ENCODE peak calls at places on chromosomes 12 and 14, in six cellular contexts. T is GM23248, K is fibroblast of lung, H is fibroblast of the aortic adventitia, G is ovary, F is esophagus squamous epithelium. L is an unnamed sample.

GRCh38 chr12:10140001-10140400 is 10.0 kb upstream of the CLEC7A start:
- DNase-seq in F (no peak), H (peak; percentile 60), K (peak; percentile 77), G (peak; percentile 23), T (peak; percentile 80), L (peak; percentile 75)

GRCh38 chr12:47754126-47754525 is 4.6 kb downstream of the RAPGEF3 start:
- DNase-seq in T (no peak), K (no peak), G (no peak), F (no peak), H (no peak), L (no peak)

GRCh38 chr12:1122803-1123202 is 131.8 kb downstream of the ERC1 start:
- DNase-seq in F (no peak), G (no peak), H (no peak), K (no peak), T (no peak), L (peak; percentile 13)

GRCh38 chr12:8911606-8912268 is 2.6 kb upstream of the PHC1 start:
- DNase-seq in H (no peak), F (no peak), G (no peak), K (no peak), T (no peak), L (no peak)

GRCh38 chr14:28785096-28785952 is 18.7 kb downstream of the FOXG1 start:
- DNase-seq in F (no peak), G (no peak), T (peak; percentile 32), H (no peak), K (no peak), L (peak; percentile 29)

GRCh38 chr12:32679910-32680217 is 763 bp downstream of the DNM1L start:
- DNase-seq in K (no peak), G (no peak), T (no peak), H (peak; percentile 47), F (no peak), L (no peak)

GRCh38 chr14:87411370-87411769 is 581.6 kb downstream of the GALC start:
- DNase-seq in H (no peak), G (no peak), T (no peak), F (no peak), K (no peak), L (no peak)

GRCh38 chr14:101184104-101184455 is 280.6 kb upstream of the RTL1 start:
- DNase-seq in G (no peak), H (no peak), F (no peak), T (no peak), K (no peak), L (no peak)

GRCh38 chr12:20372326-20373097 is 4.2 kb downstream of the PDE3A start:
- DNase-seq in H (no peak), K (no peak), G (no peak), T (no peak), F (no peak), L (no peak)
- H3K4me3 ChIP-seq in H (no peak overlapping the region), K (no peak overlapping the region), G (no peak overlapping the region), T (no peak overlapping the region), F (no peak overlapping the region), L (no peak overlapping the region)

GRCh38 chr12:15732341-15733061 is 56.7 kb downstream of the EPS8 start:
- DNase-seq in H (peak; percentile 72), G (no peak), K (peak; percentile 33), F (no peak), T (peak; percentile 77), L (peak; percentile 51)

GRCh38 chr12:15733136-15733535 is 56.1 kb downstream of the EPS8 start:
- DNase-seq in T (no peak), K (no peak), F (no peak), G (no peak), H (no peak), L (no peak)

GRCh38 chr12:15728118-15728598 is 61.0 kb downstream of the EPS8 start:
- DNase-seq in K (peak; percentile 77), G (no peak), H (peak; percentile 80), T (peak; percentile 93), F (no peak), L (peak; percentile 93)

GRCh38 chr12:15729097-15729496 is 60.1 kb downstream of the EPS8 start:
- DNase-seq in G (no peak), F (no peak), H (no peak), T (no peak), K (no peak), L (no peak)

GRCh38 chr12:15731940-15732339 is 57.2 kb downstream of the EPS8 start:
- DNase-seq in F (no peak), K (no peak), G (no peak), T (no peak), H (no peak), L (no peak)
- H3K4me3 ChIP-seq in F (no peak overlapping the region), K (no peak overlapping the region), G (no peak overlapping the region), T (no peak overlapping the region), H (no peak overlapping the region), L (no peak overlapping the region)

GRCh38 chr14:50395448-50395847 is 1.2 kb downstream of the CDKL1 start:
- DNase-seq in T (peak; percentile 59), K (no peak), G (peak; percentile 70), H (peak; percentile 13), F (no peak), L (no peak)

GRCh38 chr14:50397461-50398196 is 948 bp upstream of the CDKL1 start:
- DNase-seq in K (no peak), T (peak; percentile 63), H (peak; percentile 22), F (no peak), G (peak; percentile 30), L (peak; percentile 30)

GRCh38 chr14:50399251-50400032 is 2.8 kb upstream of the CDKL1 start:
- DNase-seq in H (peak; percentile 38), G (peak; percentile 51), T (peak; percentile 71), F (no peak), K (peak; percentile 63), L (peak; percentile 31)

GRCh38 chr14:50396636-50397460 is at the start of gene CDKL1:
- DNase-seq in G (peak; percentile 68), K (peak; percentile 70), H (peak; percentile 54), F (no peak), T (peak; percentile 83), L (peak; percentile 70)

DNA sequence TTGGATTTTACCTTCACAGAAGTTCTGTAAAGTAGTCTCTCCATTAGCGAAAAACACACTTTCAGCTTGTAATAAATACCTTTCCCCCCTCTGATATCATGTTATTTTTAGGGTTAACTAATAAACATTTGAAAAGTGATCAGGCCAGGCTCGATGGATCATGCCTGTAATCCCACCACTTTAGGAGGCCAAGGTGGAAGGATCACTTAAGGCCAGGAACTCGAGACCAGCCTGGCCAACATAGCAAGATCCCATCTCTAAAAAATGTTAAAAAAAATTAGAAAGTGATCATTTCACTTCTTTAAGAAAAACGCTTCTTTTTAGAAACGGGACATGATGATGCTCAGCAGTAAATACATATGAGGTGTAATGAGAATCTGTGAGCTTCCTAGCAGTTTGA is 2.0 kb downstream of the CDKL1 start:
- DNase-seq in K (no peak), T (no peak), G (no peak), F (no peak), H (no peak), L (no peak)
- H3K4me3 ChIP-seq in K (no peak overlapping the region), T (no peak overlapping the region), G (peak overlapping the region; percentile 55), F (no peak overlapping the region), H (no peak overlapping the region), L (no peak overlapping the region)

GRCh38 chr14:33792387-33793368 is 158.2 kb downstream of the EGLN3 start:
- DNase-seq in T (peak; percentile 88), H (peak; percentile 89), F (no peak), K (peak; percentile 83), G (peak; percentile 80), L (peak; percentile 91)
- H3K4me3 ChIP-seq in T (peak overlapping the region; percentile 58), H (peak overlapping the region; percentile 44), F (no peak overlapping the region), K (peak overlapping the region; percentile 44), G (peak overlapping the region; percentile 13), L (no peak overlapping the region)

DNA sequence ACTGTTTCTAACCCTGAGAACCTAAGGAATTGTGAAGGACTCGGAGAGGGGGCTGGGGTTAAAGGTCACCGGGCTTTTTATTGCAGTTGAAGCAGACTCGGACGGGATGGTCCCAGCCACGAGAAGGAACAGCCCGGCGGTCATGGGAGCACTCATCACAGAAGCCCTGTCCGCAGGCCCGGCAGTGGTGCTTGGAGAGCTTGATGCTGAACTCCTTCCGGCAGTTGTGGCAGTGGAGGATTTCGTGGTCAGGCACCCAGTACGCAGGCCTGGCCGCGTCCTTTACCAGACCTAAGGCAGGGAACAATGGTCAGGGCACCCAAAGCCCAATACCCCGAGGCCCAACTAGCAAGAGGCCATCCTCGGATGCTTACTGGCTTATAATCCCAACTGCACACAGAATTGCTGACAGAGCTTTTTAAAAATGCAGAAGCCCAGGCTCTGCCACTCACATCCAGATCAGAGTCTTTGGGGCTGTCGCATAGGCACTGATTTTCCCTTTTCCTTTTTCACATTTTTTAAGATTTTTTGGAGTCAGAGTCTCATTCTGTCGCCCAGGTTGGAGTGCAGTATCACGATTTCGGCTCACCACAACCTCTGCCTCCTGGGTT is 44.7 kb downstream of the DCAF4 start:
- DNase-seq in G (no peak), F (no peak), K (no peak), T (no peak), H (no peak), L (no peak)
- H3K4me3 ChIP-seq in G (no peak overlapping the region), F (no peak overlapping the region), K (no peak overlapping the region), T (no peak overlapping the region), H (no peak overlapping the region), L (no peak overlapping the region)

DNA sequence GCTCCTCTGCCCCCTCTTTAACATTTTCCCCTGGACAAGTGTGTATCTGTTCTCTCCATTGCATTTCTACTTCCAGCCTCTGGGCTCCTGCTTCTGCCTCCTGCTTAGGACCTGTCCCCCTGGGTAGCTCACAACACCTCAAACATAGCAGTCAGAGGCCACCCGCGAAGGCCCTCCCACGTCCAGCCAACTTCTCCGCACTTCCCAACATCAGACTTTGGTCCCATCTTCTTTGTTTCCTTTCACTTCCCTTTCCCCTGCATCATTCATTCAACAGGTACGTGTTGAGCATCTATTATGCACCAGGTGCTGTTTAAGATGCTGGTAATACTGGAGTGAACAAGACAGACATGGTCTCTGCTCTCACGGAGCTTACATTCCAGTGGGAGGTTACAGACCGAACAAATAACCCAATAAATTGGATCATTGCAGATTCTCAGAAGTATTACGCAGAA is 3.1 kb downstream of the C12orf57 start:
- DNase-seq in H (no peak), F (no peak), K (no peak), T (no peak), G (no peak), L (no peak)
- H3K4me3 ChIP-seq in H (no peak overlapping the region), F (peak overlapping the region; percentile 35), K (no peak overlapping the region), T (no peak overlapping the region), G (no peak overlapping the region), L (no peak overlapping the region)

L was measured in cardiac fibroblast.